ENCODE peak calls at places on chromosomes 4 and X, in eight cellular contexts. M is K562, E is ovary, F is sigmoid colon, K is HepG2, U is GM12878, Z is tibial nerve, C is upper lobe of left lung. I is an unnamed sample.

GRCh38 chr4:41363384-41363981 is 106.8 kb downstream of the UCHL1 start:
- DNase-seq in F (no peak), M (no peak), C (no peak), Z (no peak), U (no peak), K (no peak), E (no peak), I (no peak)

GRCh38 chr4:38266616-38267015 is 306.4 kb downstream of the PTTG2 start:
- DNase-seq in M (peak; percentile 15), F (no peak), K (peak; percentile 6), Z (no peak), C (no peak), E (no peak), U (no peak), I (peak; percentile 39)

GRCh38 chr4:138650917-138651564 is 364.5 kb upstream of the NOCT start:
- DNase-seq in E (no peak), F (no peak), M (no peak), Z (no peak), K (no peak), U (no peak), C (no peak), I (no peak)

GRCh38 chr4:170089743-170090666 is at the start of gene AADAT:
- DNase-seq in U (no peak), E (peak; percentile 79), K (peak; percentile 81), Z (peak; percentile 65), C (peak; percentile 91), F (peak; percentile 83), M (peak; percentile 33), I (peak; percentile 74)

GRCh38 chr4:28269426-28269825 is 1408.8 kb downstream of the STIM2 start:
- DNase-seq in U (no peak), M (no peak), F (no peak), Z (no peak), C (no peak), K (no peak), E (no peak), I (no peak)

GRCh38 chr4:142091691-142092182 is 455.4 kb downstream of the IL15 start:
- DNase-seq in Z (peak; percentile 20), U (no peak), C (no peak), M (no peak), F (no peak), E (no peak), K (no peak), I (no peak)

GRCh38 chr4:165756831-165757230 is 116.2 kb upstream of the TLL1 start:
- DNase-seq in E (no peak), F (no peak), U (no peak), C (no peak), M (no peak), Z (no peak), K (no peak), I (no peak)

GRCh38 chr4:108486046-108486445 is 134.3 kb upstream of the RPL34 start:
- DNase-seq in C (no peak), M (no peak), Z (no peak), E (no peak), F (no peak), U (no peak), K (no peak), I (no peak)

GRCh38 chrX:65034292-65034640 is 58.0 kb upstream of the ZC4H2 start:
- DNase-seq in U (no peak), F (no peak), M (no peak), E (no peak), Z (no peak), K (no peak), C (no peak), I (no peak)

GRCh38 chr4:169620846-169621228 is 459 bp downstream of the CLCN3 start:
- DNase-seq in K (peak; percentile 16), E (no peak), C (no peak), U (no peak), Z (peak; percentile 34), M (no peak), F (no peak), I (peak; percentile 28)

GRCh38 chr4:82799006-82799881 is 648 bp upstream of the SCD5 start:
- DNase-seq in M (no peak), K (no peak), Z (no peak), U (no peak), E (no peak), F (no peak), C (no peak), I (peak; percentile 13)

GRCh38 chr4:82802906-82803305 is 4.3 kb upstream of the SCD5 start:
- DNase-seq in E (no peak), U (no peak), F (no peak), C (no peak), K (no peak), Z (no peak), M (no peak), I (no peak)

GRCh38 chr4:82803746-82804145 is 5.2 kb upstream of the SCD5 start:
- DNase-seq in C (no peak), M (no peak), K (no peak), F (no peak), Z (no peak), E (no peak), U (no peak), I (no peak)

GRCh38 chr4:82798168-82799005 is at the start of gene SCD5:
- DNase-seq in C (peak; percentile 91), U (no peak), K (no peak), F (peak; percentile 91), M (peak; percentile 83), Z (peak; percentile 59), E (peak; percentile 82), I (peak; percentile 64)

DNA sequence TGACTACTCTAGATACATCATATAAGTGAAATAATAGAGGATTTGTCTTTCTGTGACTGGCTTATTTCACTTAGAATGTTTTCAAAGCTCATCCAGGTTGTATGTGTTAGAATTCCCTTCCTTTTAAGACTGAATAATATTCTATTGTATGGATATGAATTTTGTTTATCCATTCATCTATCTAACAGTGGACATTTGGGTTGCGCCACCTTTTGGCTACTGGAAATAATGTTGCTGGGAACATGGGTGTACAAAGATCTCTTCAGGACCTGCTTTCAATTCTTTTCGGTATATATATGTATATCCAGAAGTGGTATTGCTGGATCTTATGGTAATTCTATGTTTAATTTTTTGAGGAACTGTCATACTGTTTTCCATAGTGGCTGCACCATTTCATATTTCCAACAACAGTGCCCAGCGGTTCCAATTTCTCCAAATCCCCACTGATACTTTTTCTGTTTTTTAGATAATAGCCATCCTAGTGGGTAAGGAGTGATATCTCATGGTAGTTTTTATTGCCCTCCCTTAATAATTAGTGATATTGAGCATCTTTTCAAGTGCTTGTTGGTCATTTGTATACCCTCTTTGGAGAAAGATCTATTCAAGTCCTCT is 3.4 kb upstream of the SCD5 start:
- DNase-seq in F (no peak), M (no peak), U (no peak), C (no peak), Z (peak; percentile 53), K (peak; percentile 13), E (no peak), I (no peak)
- H3K27me3 ChIP-seq in F (no peaks in the 10 kb centered on the region), M (peaks cover 26% of the 10 kb centered on the region), U (no peaks in the 10 kb centered on the region), C (peaks cover 12% of the 10 kb centered on the region), Z (no peaks in the 10 kb centered on the region), K (peaks cover 3% of the 10 kb centered on the region), E (no peaks in the 10 kb centered on the region), I (peaks cover 34% of the 10 kb centered on the region)

DNA sequence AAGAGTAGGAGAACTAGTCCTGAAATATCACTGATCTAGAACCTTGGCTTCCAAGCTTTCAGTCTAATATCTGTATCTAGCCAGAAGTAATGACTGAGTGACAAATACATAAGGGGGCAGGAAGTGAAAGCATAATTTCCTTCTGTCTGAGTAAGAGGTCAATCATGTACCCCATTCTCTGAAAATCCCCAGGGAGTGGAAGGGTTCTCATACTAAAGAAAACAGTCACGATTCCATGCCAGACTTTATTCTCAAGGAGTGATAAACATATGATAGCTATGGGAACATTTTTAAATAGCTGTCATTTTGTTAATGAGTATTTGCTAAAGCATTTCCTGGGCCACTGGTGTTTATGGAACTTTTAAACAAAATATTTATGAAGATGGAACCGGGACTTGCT is 308.5 kb downstream of the ARHGAP24 start:
- DNase-seq in F (no peak), U (no peak), E (no peak), Z (no peak), K (no peak), C (no peak), M (no peak), I (no peak)
- TF ChIP-seq EP300 in F (no peak), U (no peak), E (no peak), Z (no peak), K (no peak), C (no peak), M (no peak), I (no peak)

DNA sequence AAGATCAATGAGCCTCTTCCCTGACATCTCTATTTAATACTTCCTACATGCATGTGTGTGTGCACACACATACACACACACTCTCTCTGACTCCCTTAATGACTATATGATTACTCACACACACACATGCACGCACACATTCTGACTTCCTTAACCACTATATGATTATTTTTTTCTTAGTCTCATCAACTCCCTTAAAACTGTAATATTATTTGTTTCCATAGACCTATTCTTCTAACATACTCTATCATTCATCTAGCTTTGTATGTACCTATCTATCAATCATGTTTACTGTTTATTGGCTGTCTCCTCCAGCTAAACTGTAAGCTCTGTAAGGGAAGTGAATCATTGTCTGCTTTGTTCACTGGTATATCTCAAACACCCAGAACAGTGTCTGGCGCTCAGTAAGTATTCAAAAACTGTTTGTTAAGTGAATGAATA is 236.6 kb downstream of the RASL11B start:
- DNase-seq in Z (no peak), E (no peak), U (no peak), C (no peak), K (no peak), M (no peak), F (no peak), I (no peak)
- H3K4me3 ChIP-seq in Z (no peak overlapping the region), E (no peak overlapping the region), U (no peak overlapping the region), C (no peak overlapping the region), K (no peak overlapping the region), M (no peak overlapping the region), F (no peak overlapping the region), I (no peak overlapping the region)

GRCh38 chrX:17525762-17526555 is 151.0 kb downstream of the NHS start:
- DNase-seq in Z (no peak), K (no peak), F (no peak), U (no peak), E (no peak), C (no peak), M (no peak), I (no peak)

GRCh38 chrX:17527932-17528331 is 152.9 kb downstream of the NHS start:
- DNase-seq in F (no peak), E (no peak), M (no peak), U (no peak), K (no peak), C (no peak), Z (peak; percentile 16), I (no peak)

GRCh38 chrX:17531500-17531899 is 156.5 kb downstream of the NHS start:
- DNase-seq in E (no peak), C (no peak), K (no peak), Z (no peak), M (no peak), F (no peak), U (no peak), I (no peak)

GRCh38 chrX:17527135-17527701 is 152.2 kb downstream of the NHS start:
- DNase-seq in M (no peak), F (no peak), Z (peak; percentile 13), U (no peak), K (no peak), C (no peak), E (peak; percentile 27), I (no peak)

DNA sequence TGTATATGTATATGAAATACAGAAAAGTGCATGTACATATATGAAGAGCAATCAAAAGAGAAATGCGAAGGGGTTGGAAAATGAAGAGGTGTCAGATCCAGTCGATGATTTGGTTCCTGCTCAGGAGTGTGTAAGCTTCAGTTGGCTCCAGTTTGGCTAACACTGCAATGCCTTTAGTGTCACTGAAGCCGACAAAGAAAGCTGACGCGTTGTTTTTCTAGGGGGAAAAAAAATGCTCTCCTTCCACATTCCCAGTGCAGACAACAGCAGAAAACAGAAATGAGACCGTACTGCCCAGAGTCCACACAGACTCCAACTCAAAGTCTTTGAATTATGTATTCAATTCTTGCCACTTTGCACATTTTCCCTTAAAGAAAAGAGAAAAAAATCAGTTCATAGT is 154.3 kb downstream of the NHS start:
- DNase-seq in E (no peak), F (no peak), M (no peak), C (no peak), Z (no peak), K (no peak), U (no peak), I (no peak)
- H3K27me3 ChIP-seq in E (no peaks in the 10 kb centered on the region), F (no peaks in the 10 kb centered on the region), M (no peaks in the 10 kb centered on the region), C (no peaks in the 10 kb centered on the region), Z (no peaks in the 10 kb centered on the region), K (no peaks in the 10 kb centered on the region), U (no peaks in the 10 kb centered on the region), I (no peaks in the 10 kb centered on the region)

I was measured in transverse colon.